ENCODE peak calls at places on chromosomes 3 and 15, in ten cellular contexts. E is Panc1, I is pancreas, R is cardiac muscle cell, T is lung, K is epithelial cell of esophagus, Y is HCT116, J is sigmoid colon, Z is H1, A is thoracic aorta. B is an unnamed sample.

GRCh38 chr3:37554364-37554763 is 307.3 kb upstream of the CTDSPL start:
- DNase-seq in E (no peak), I (no peak), R (no peak), T (no peak), K (no peak), Y (no peak), J (no peak), Z (no peak), A (no peak), B (no peak)

GRCh38 chr15:38145671-38146111 is 106.9 kb upstream of the SPRED1 start:
- DNase-seq in E (no peak), I (no peak), R (no peak), T (no peak), K (no peak), Y (no peak), J (no peak), Z (no peak), A (no peak), B (peak)

GRCh38 chr3:179324270-179324754 is 1.5 kb downstream of the ZNF639 start:
- DNase-seq in E (no peak), I (no peak), R (peak), T (no peak), K (peak), Y (no peak), J (no peak), Z (no peak), A (no peak), B (peak)

GRCh38 chr15:80405554-80405850 is 1.3 kb downstream of the ARNT2 start:
- DNase-seq in E (no peak), I (no peak), R (no peak), T (no peak), K (no peak), Y (no peak), J (no peak), Z (no peak), A (no peak), B (no peak)

GRCh38 chr3:86225461-86225860 is 765.5 kb downstream of the VGLL3 start:
- DNase-seq in E (no peak), I (no peak), R (no peak), T (no peak), K (no peak), Y (no peak), J (no peak), Z (no peak), A (no peak), B (peak)

GRCh38 chr3:152235709-152236298 is 32.9 kb upstream of the MBNL1 start:
- DNase-seq in E (no peak), I (no peak), R (peak), T (no peak), K (peak), Y (peak), J (no peak), Z (no peak), A (no peak), B (peak)

GRCh38 chr15:25244731-25245585 is 193.9 kb downstream of the UBE3A start:
- DNase-seq in E (no peak), I (peak), R (no peak), T (no peak), K (no peak), Y (no peak), J (no peak), Z (no peak), A (no peak), B (no peak)

GRCh38 chr15:41857316-41857715 is 18.7 kb downstream of the PLA2G4B start:
- DNase-seq in E (no peak), I (no peak), R (no peak), T (no peak), K (no peak), Y (no peak), J (no peak), Z (no peak), A (no peak), B (no peak)

GRCh38 chr3:190217081-190217480 is 96.4 kb upstream of the P3H2 start:
- DNase-seq in E (no peak), I (no peak), R (peak), T (no peak), K (peak), Y (no peak), J (no peak), Z (no peak), A (no peak), B (peak)

GRCh38 chr3:9870978-9871377 is 9.1 kb downstream of the CIDEC start:
- DNase-seq in E (no peak), I (no peak), R (peak), T (no peak), K (peak), Y (no peak), J (no peak), Z (no peak), A (no peak), B (peak)

GRCh38 chr3:31219131-31219843 is 313.4 kb upstream of the STT3B start:
- DNase-seq in E (no peak), I (no peak), R (peak), T (no peak), K (no peak), Y (no peak), J (no peak), Z (no peak), A (no peak), B (peak)

GRCh38 chr15:57662802-57663201 is 43.7 kb upstream of the POLR2M start:
- DNase-seq in E (no peak), I (no peak), R (no peak), T (no peak), K (no peak), Y (no peak), J (no peak), Z (no peak), A (no peak), B (no peak)

GRCh38 chr15:63509933-63510547 is 5.6 kb downstream of the USP3 start:
- DNase-seq in E (peak), I (no peak), R (peak), T (no peak), K (peak), Y (no peak), J (no peak), Z (no peak), A (no peak), B (peak)

GRCh38 chr15:31437686-31438085 is 111.1 kb downstream of the KLF13 start:
- DNase-seq in E (no peak), I (no peak), R (no peak), T (no peak), K (no peak), Y (no peak), J (no peak), Z (no peak), A (no peak), B (no peak)

GRCh38 chr3:31624054-31624709 is 91.5 kb downstream of the STT3B start:
- DNase-seq in E (no peak), I (no peak), R (no peak), T (no peak), K (no peak), Y (no peak), J (no peak), Z (no peak), A (no peak), B (no peak)

GRCh38 chr15:96553931-96554330 is 223.4 kb downstream of the NR2F2 start:
- DNase-seq in E (no peak), I (no peak), R (no peak), T (no peak), K (peak), Y (no peak), J (no peak), Z (no peak), A (no peak), B (no peak)

GRCh38 chr3:105518806-105519418 is 152.2 kb downstream of the ALCAM start:
- DNase-seq in E (peak), I (no peak), R (peak), T (no peak), K (peak), Y (peak), J (no peak), Z (no peak), A (no peak), B (peak)

GRCh38 chr15:99616773-99617342 is 51.1 kb downstream of the MEF2A start:
- DNase-seq in E (no peak), I (no peak), R (no peak), T (no peak), K (no peak), Y (no peak), J (no peak), Z (no peak), A (no peak), B (no peak)

GRCh38 chr3:72888546-72889309 is 882 bp downstream of the GXYLT2 start:
- DNase-seq in E (no peak), I (peak), R (peak), T (no peak), K (no peak), Y (no peak), J (no peak), Z (peak), A (no peak), B (peak)

GRCh38 chr15:77027697-77028450 is 32.9 kb downstream of the PSTPIP1 start:
- DNase-seq in E (no peak), I (peak), R (peak), T (no peak), K (no peak), Y (no peak), J (peak), Z (no peak), A (no peak), B (no peak)

GRCh38 chr15:47466357-47466756 is 250.9 kb upstream of the SEMA6D start:
- DNase-seq in E (no peak), I (no peak), R (peak), T (no peak), K (peak), Y (no peak), J (no peak), Z (no peak), A (no peak), B (peak)

DNA sequence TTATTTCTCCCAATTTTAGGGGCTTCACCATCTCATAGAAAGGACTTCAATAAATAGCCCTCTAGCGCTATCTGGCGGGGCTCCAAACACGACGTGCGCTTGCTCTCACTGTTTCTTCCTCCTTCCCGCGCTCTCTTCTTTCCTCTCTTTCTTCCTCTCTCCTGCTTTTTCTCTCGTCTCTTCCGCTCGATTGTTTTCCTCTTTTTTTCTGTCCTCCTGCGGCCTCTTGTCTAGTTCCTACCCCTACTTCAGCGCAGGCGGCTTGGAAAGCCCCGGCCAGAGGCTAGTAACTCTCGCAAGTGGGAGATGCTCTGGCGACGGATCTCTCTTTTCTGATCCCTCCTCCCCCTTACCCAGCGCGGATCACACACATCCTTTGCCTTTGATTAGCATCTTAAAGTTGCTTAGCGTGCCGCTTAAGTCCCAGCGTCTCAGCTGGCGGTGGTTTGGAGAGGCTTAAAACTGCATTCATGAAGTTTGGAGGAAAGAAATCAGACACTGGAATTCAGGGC is 6.2 kb upstream of the MEIS2 start:
- DNase-seq in E (no peak), I (no peak), R (peak), T (no peak), K (peak), Y (no peak), J (peak), Z (no peak), A (no peak), B (peak)
- H3K4me3 ChIP-seq in E (no peak), I (no peak), R (peak), T (no peak), K (no peak), Y (no peak), J (peak), Z (peak), A (peak), B (no peak)

GRCh38 chr15:68676011-68676605 is 97.3 kb downstream of the CORO2B start:
- DNase-seq in E (no peak), I (no peak), R (no peak), T (no peak), K (no peak), Y (no peak), J (peak), Z (no peak), A (no peak), B (no peak)

GRCh38 chr15:68674975-68675374 is 96.2 kb downstream of the CORO2B start:
- DNase-seq in E (no peak), I (no peak), R (peak), T (no peak), K (peak), Y (no peak), J (peak), Z (no peak), A (no peak), B (peak)

GRCh38 chr15:68668926-68669600 is 90.3 kb downstream of the CORO2B start:
- DNase-seq in E (no peak), I (no peak), R (no peak), T (no peak), K (no peak), Y (no peak), J (peak), Z (no peak), A (no peak), B (no peak)

GRCh38 chr15:68672251-68672650 is 93.5 kb downstream of the CORO2B start:
- DNase-seq in E (no peak), I (no peak), R (no peak), T (no peak), K (no peak), Y (no peak), J (peak), Z (no peak), A (no peak), B (no peak)

GRCh38 chr15:68672781-68673205 is 94.0 kb downstream of the CORO2B start:
- DNase-seq in E (no peak), I (no peak), R (peak), T (no peak), K (no peak), Y (no peak), J (peak), Z (no peak), A (no peak), B (peak)
- TF ChIP-seq CTCF in E (peak), I (no peak), R (no peak), T (no peak), K (no peak), Y (no peak), J (no peak), Z (peak), A (no peak), B (peak)

GRCh38 chr15:70257573-70258220 is 160.0 kb upstream of the TLE3 start:
- DNase-seq in E (no peak), I (peak), R (no peak), T (no peak), K (no peak), Y (no peak), J (no peak), Z (no peak), A (no peak), B (no peak)
- H3K4me3 ChIP-seq in E (no peak), I (no peak), R (no peak), T (no peak), K (no peak), Y (no peak), J (no peak), Z (no peak), A (no peak), B (no peak)

DNA sequence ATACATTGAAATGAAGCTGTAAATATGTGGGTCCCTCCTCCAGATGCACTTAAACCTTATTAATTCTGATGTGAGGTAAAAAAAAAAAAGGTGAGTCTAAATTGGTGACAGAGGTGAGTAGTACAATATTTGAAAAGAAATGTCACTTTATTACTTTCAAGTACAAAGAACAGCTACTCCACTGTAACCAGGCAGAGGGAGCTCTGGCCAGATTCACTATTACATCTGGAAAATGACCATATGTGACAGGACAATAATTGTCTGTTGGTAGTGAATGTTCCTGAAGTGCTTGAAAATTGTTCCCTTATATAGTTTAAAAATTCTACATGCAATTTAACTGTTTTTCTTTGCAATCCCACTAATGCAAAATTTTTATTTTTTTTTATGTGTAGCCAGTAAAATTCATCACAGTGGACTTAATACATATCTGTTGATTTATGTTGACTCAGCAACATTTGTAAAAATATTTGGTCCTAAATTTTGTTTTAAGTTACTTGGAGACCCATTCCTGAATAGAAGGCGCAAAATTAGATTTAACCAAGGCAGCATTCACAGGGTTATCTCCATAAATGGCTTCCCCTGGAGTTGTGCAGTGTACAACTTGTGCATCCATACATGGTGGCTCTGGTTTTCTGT is 231.9 kb upstream of the TBC1D5 start:
- DNase-seq in E (no peak), I (no peak), R (peak), T (no peak), K (peak), Y (no peak), J (no peak), Z (no peak), A (no peak), B (peak)
- TF ChIP-seq CTCF in E (peak), I (no peak), R (peak), T (no peak), K (peak), Y (peak), J (no peak), Z (no peak), A (no peak), B (peak)

DNA sequence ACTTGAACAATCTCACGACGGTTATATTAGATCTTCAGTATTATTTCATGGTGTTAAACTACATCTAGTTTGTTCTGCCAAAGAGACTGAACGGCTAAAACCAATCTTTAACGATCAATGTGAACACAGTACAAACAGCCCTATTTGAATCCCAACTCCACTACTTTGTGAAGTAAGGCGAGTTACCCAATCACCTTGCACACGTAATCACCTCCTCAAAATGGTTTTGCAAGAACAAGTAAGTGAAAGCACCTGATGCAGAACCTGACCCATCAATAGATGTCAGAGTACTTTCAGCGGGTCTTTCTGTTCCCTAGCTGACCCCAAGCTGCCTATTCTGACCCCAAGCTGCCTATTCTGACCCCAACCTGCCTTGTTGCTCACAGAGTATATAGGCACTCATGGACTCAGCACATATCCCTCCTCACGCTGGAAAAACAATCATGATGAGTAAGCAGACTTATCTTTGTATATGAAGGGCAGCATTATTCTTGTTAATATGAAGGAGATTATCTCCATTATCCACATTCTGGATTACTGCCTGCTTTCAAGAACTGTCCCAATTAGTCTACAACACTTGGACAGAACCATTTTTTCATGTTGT is 3.8 kb downstream of the KPNA1 start:
- DNase-seq in E (no peak), I (no peak), R (peak), T (peak), K (peak), Y (no peak), J (no peak), Z (no peak), A (no peak), B (no peak)
- H3K4me3 ChIP-seq in E (no peak), I (no peak), R (no peak), T (no peak), K (no peak), Y (no peak), J (no peak), Z (no peak), A (no peak), B (no peak)

DNA sequence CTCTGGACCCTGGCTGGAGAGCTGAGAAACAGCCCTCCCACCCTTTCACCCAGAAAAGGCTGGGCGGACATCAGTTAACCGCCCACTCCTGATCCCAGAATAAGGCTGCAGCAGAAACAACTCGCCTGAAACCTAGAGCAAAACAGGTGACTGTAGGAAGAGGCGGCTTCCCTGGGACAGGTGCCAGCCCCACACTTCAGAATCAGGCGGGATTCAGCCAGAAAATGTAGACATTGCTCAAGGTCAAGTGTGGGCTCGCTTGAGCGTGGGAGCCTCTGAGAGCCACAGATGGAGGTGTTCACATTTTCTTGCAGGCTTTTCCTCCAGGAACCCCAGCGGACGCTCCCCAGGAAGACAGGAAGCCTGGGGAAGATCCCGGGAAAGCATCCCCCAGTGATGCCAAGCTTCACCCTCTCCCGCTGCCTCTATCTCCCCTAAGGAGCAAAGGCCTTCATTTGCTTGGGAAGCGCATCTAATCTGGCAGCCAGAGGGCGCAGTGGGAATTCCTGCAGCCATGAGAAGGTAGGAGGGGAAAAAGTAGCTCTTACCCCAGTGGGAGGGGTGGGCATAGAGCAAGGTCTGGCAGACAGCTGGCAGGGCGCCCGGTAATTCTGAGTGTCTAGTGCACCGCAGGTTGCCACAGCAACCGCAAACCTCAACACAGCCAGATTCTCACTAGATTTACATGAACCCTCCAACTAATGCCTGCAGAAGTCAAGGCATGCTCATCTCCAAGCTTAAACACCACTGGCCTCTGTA is 77.7 kb downstream of the OCA2 start:
- DNase-seq in E (no peak), I (peak), R (peak), T (peak), K (peak), Y (peak), J (no peak), Z (peak), A (peak), B (peak)
- TF ChIP-seq CTCF in E (no peak), I (no peak), R (peak), T (no peak), K (peak), Y (peak), J (no peak), Z (peak), A (peak), B (peak)

GRCh38 chr3:128490650-128491070 is 2.3 kb downstream of the GATA2 start:
- DNase-seq in E (no peak), I (no peak), R (no peak), T (no peak), K (no peak), Y (no peak), J (no peak), Z (no peak), A (no peak), B (no peak)
- H3K4me3 ChIP-seq in E (peak), I (peak), R (peak), T (peak), K (no peak), Y (peak), J (peak), Z (no peak), A (peak), B (no peak)

B was measured in choroid plexus epithelial cell.